ENCODE peak calls at places on chromosomes 12 and 14, in five cellular contexts. One of them, this sample, is unnamed.

GRCh38 chr12:93634416-93634815 is 42.8 kb upstream of the CRADD start:
- DNase-seq in ACHN: no peak
- DNase-seq in retina: no peak
- DNase-seq in activated T-cell treated with anti-CD3 and anti-CD28 coated beads, Interleukin-2, amount 50 U/mL, for 72 hours: no peak
- DNase-seq in stomach: no peak
- DNase-seq in this sample: no peak

GRCh38 chr12:12839886-12840285 is 26.7 kb downstream of the DDX47 start:
- DNase-seq in ACHN: peak
- DNase-seq in retina: no peak
- DNase-seq in activated T-cell treated with anti-CD3 and anti-CD28 coated beads, Interleukin-2, amount 50 U/mL, for 72 hours: no peak
- DNase-seq in stomach: peak
- DNase-seq in this sample: no peak

GRCh38 chr14:47208434-47208833 is 467.0 kb downstream of the MDGA2 start:
- DNase-seq in ACHN: no peak
- DNase-seq in retina: no peak
- DNase-seq in activated T-cell treated with anti-CD3 and anti-CD28 coated beads, Interleukin-2, amount 50 U/mL, for 72 hours: no peak
- DNase-seq in stomach: no peak
- DNase-seq in this sample: no peak

GRCh38 chr14:33369041-33369440 is 430.4 kb downstream of the NPAS3 start:
- DNase-seq in ACHN: no peak
- DNase-seq in retina: no peak
- DNase-seq in activated T-cell treated with anti-CD3 and anti-CD28 coated beads, Interleukin-2, amount 50 U/mL, for 72 hours: no peak
- DNase-seq in stomach: no peak
- DNase-seq in this sample: no peak

GRCh38 chr12:79883216-79883615 is 51.7 kb downstream of the PPP1R12A start:
- DNase-seq in ACHN: no peak
- DNase-seq in retina: no peak
- DNase-seq in activated T-cell treated with anti-CD3 and anti-CD28 coated beads, Interleukin-2, amount 50 U/mL, for 72 hours: no peak
- DNase-seq in stomach: no peak
- DNase-seq in this sample: no peak

GRCh38 chr12:4490973-4491372 is 45.4 kb upstream of the FGF6 start:
- DNase-seq in ACHN: no peak
- DNase-seq in retina: no peak
- DNase-seq in activated T-cell treated with anti-CD3 and anti-CD28 coated beads, Interleukin-2, amount 50 U/mL, for 72 hours: no peak
- DNase-seq in stomach: no peak
- DNase-seq in this sample: no peak

GRCh38 chr14:90381011-90381790 is 15.6 kb upstream of the CALM1 start:
- DNase-seq in ACHN: no peak
- DNase-seq in retina: no peak
- DNase-seq in activated T-cell treated with anti-CD3 and anti-CD28 coated beads, Interleukin-2, amount 50 U/mL, for 72 hours: no peak
- DNase-seq in stomach: peak
- DNase-seq in this sample: peak

GRCh38 chr12:57661376-57661775 is 28.4 kb upstream of the B4GALNT1 start:
- DNase-seq in ACHN: no peak
- DNase-seq in retina: no peak
- DNase-seq in activated T-cell treated with anti-CD3 and anti-CD28 coated beads, Interleukin-2, amount 50 U/mL, for 72 hours: no peak
- DNase-seq in stomach: no peak
- DNase-seq in this sample: no peak

This sample was measured in glutamatergic neuron.